ENCODE peak calls at places on chromosome 15, in eight cellular contexts. One of them, this sample, is unnamed.
A peak's percentile ranks its signal among the peaks of the same experiment; 100 is the strongest.

GRCh38 chr15:92068121-92068520 is 214.6 kb downstream of the SLCO3A1 start:
- DNase-seq in NB4: peak; percentile 64
- DNase-seq in HCT116: no peak
- DNase-seq in A549: no peak
- DNase-seq in WTC11: no peak
- DNase-seq in endothelial cell of umbilical vein: no peak
- DNase-seq in HepG2: no peak
- DNase-seq in K562: no peak
- DNase-seq in this sample: no peak

GRCh38 chr15:85008474-85009260 is 27.0 kb downstream of the PDE8A start:
- DNase-seq in NB4: peak; percentile 55
- DNase-seq in HCT116: no peak
- DNase-seq in A549: no peak
- DNase-seq in WTC11: no peak
- DNase-seq in endothelial cell of umbilical vein: no peak
- DNase-seq in HepG2: no peak
- DNase-seq in K562: peak; percentile 24
- DNase-seq in this sample: no peak

GRCh38 chr15:89315375-89315929 is 19.2 kb downstream of the POLG start:
- DNase-seq in NB4: no peak
- DNase-seq in HCT116: no peak
- DNase-seq in A549: no peak
- DNase-seq in WTC11: no peak
- DNase-seq in endothelial cell of umbilical vein: peak; percentile 28
- DNase-seq in HepG2: peak; percentile 66
- DNase-seq in K562: no peak
- DNase-seq in this sample: no peak

GRCh38 chr15:75694241-75695182 is 18.1 kb downstream of the CSPG4 start:
- DNase-seq in NB4: peak; percentile 69
- DNase-seq in HCT116: no peak
- DNase-seq in A549: peak; percentile 71
- DNase-seq in WTC11: peak; percentile 63
- DNase-seq in endothelial cell of umbilical vein: peak; percentile 81
- DNase-seq in HepG2: peak; percentile 35
- DNase-seq in K562: peak; percentile 91
- DNase-seq in this sample: peak; percentile 86

GRCh38 chr15:90037961-90038633 is 37.0 kb downstream of the ZNF710 start:
- DNase-seq in NB4: peak; percentile 57
- DNase-seq in HCT116: no peak
- DNase-seq in A549: no peak
- DNase-seq in WTC11: no peak
- DNase-seq in endothelial cell of umbilical vein: peak; percentile 26
- DNase-seq in HepG2: peak; percentile 52
- DNase-seq in K562: peak; percentile 38
- DNase-seq in this sample: no peak

GRCh38 chr15:67407709-67408257 is 113.1 kb upstream of the C15orf61 start:
- DNase-seq in NB4: no peak
- DNase-seq in HCT116: no peak
- DNase-seq in A549: no peak
- DNase-seq in WTC11: no peak
- DNase-seq in endothelial cell of umbilical vein: no peak
- DNase-seq in HepG2: no peak
- DNase-seq in K562: peak; percentile 18
- DNase-seq in this sample: no peak

GRCh38 chr15:85623648-85624047 is 171.1 kb downstream of the KLHL25 start:
- DNase-seq in NB4: peak; percentile 26
- DNase-seq in HCT116: no peak
- DNase-seq in A549: no peak
- DNase-seq in WTC11: no peak
- DNase-seq in endothelial cell of umbilical vein: no peak
- DNase-seq in HepG2: no peak
- DNase-seq in K562: no peak
- DNase-seq in this sample: no peak

GRCh38 chr15:85457392-85457968 is 77.1 kb downstream of the AKAP13 start:
- DNase-seq in NB4: no peak
- DNase-seq in HCT116: no peak
- DNase-seq in A549: no peak
- DNase-seq in WTC11: no peak
- DNase-seq in endothelial cell of umbilical vein: no peak
- DNase-seq in HepG2: no peak
- DNase-seq in K562: no peak
- DNase-seq in this sample: no peak

GRCh38 chr15:49096090-49096750 is 50.0 kb upstream of the SECISBP2L start:
- DNase-seq in NB4: peak; percentile 15
- DNase-seq in HCT116: no peak
- DNase-seq in A549: no peak
- DNase-seq in WTC11: no peak
- DNase-seq in endothelial cell of umbilical vein: no peak
- DNase-seq in HepG2: peak; percentile 70
- DNase-seq in K562: no peak
- DNase-seq in this sample: no peak

GRCh38 chr15:51718745-51719144 is 18.7 kb downstream of the LYSMD2 start:
- DNase-seq in NB4: no peak
- DNase-seq in HCT116: no peak
- DNase-seq in A549: no peak
- DNase-seq in WTC11: no peak
- DNase-seq in endothelial cell of umbilical vein: no peak
- DNase-seq in HepG2: no peak
- DNase-seq in K562: no peak
- DNase-seq in this sample: no peak

GRCh38 chr15:63380151-63380827 is 1.4 kb downstream of the CA12 start:
- DNase-seq in NB4: no peak
- DNase-seq in HCT116: no peak
- DNase-seq in A549: no peak
- DNase-seq in WTC11: no peak
- DNase-seq in endothelial cell of umbilical vein: no peak
- DNase-seq in HepG2: no peak
- DNase-seq in K562: no peak
- DNase-seq in this sample: peak; percentile 83

GRCh38 chr15:57440799-57441198 is 64.5 kb downstream of the CGNL1 start:
- DNase-seq in NB4: no peak
- DNase-seq in HCT116: no peak
- DNase-seq in A549: no peak
- DNase-seq in WTC11: no peak
- DNase-seq in endothelial cell of umbilical vein: peak; percentile 70
- DNase-seq in HepG2: no peak
- DNase-seq in K562: no peak
- DNase-seq in this sample: no peak

GRCh38 chr15:84747423-84748273 is 744 bp upstream of the ZNF592 start:
- DNase-seq in NB4: peak; percentile 89
- DNase-seq in HCT116: no peak
- DNase-seq in A549: peak; percentile 67
- DNase-seq in WTC11: peak; percentile 74
- DNase-seq in endothelial cell of umbilical vein: peak; percentile 79
- DNase-seq in HepG2: peak; percentile 63
- DNase-seq in K562: no peak
- DNase-seq in this sample: no peak

GRCh38 chr15:73932381-73933191 is 6.3 kb downstream of the LOXL1 start:
- DNase-seq in NB4: no peak
- DNase-seq in HCT116: no peak
- DNase-seq in A549: no peak
- DNase-seq in WTC11: no peak
- DNase-seq in endothelial cell of umbilical vein: peak; percentile 61
- DNase-seq in HepG2: no peak
- DNase-seq in K562: peak; percentile 31
- DNase-seq in this sample: no peak

GRCh38 chr15:75091814-75092213 is 68.4 kb downstream of the PPCDC start:
- DNase-seq in NB4: peak; percentile 31
- DNase-seq in HCT116: no peak
- DNase-seq in A549: no peak
- DNase-seq in WTC11: no peak
- DNase-seq in endothelial cell of umbilical vein: no peak
- DNase-seq in HepG2: no peak
- DNase-seq in K562: no peak
- DNase-seq in this sample: no peak

GRCh38 chr15:29117778-29118177 is 151.8 kb downstream of the NSMCE3 start:
- DNase-seq in NB4: no peak
- DNase-seq in HCT116: no peak
- DNase-seq in A549: no peak
- DNase-seq in WTC11: no peak
- DNase-seq in endothelial cell of umbilical vein: no peak
- DNase-seq in HepG2: no peak
- DNase-seq in K562: no peak
- DNase-seq in this sample: no peak

GRCh38 chr15:29116970-29117700 is 152.5 kb downstream of the NSMCE3 start:
- DNase-seq in NB4: no peak
- DNase-seq in HCT116: no peak
- DNase-seq in A549: no peak
- DNase-seq in WTC11: no peak
- DNase-seq in endothelial cell of umbilical vein: no peak
- DNase-seq in HepG2: no peak
- DNase-seq in K562: no peak
- DNase-seq in this sample: no peak

GRCh38 chr15:29114277-29115092 is 155.1 kb downstream of the NSMCE3 start:
- DNase-seq in NB4: no peak
- DNase-seq in HCT116: no peak
- DNase-seq in A549: no peak
- DNase-seq in WTC11: no peak
- DNase-seq in endothelial cell of umbilical vein: no peak
- DNase-seq in HepG2: no peak
- DNase-seq in K562: no peak
- DNase-seq in this sample: no peak

GRCh38 chr15:29113336-29114276 is 156.0 kb downstream of the NSMCE3 start:
- DNase-seq in NB4: no peak
- DNase-seq in HCT116: no peak
- DNase-seq in A549: no peak
- DNase-seq in WTC11: no peak
- DNase-seq in endothelial cell of umbilical vein: no peak
- DNase-seq in HepG2: no peak
- DNase-seq in K562: peak; percentile 54
- DNase-seq in this sample: no peak

DNA sequence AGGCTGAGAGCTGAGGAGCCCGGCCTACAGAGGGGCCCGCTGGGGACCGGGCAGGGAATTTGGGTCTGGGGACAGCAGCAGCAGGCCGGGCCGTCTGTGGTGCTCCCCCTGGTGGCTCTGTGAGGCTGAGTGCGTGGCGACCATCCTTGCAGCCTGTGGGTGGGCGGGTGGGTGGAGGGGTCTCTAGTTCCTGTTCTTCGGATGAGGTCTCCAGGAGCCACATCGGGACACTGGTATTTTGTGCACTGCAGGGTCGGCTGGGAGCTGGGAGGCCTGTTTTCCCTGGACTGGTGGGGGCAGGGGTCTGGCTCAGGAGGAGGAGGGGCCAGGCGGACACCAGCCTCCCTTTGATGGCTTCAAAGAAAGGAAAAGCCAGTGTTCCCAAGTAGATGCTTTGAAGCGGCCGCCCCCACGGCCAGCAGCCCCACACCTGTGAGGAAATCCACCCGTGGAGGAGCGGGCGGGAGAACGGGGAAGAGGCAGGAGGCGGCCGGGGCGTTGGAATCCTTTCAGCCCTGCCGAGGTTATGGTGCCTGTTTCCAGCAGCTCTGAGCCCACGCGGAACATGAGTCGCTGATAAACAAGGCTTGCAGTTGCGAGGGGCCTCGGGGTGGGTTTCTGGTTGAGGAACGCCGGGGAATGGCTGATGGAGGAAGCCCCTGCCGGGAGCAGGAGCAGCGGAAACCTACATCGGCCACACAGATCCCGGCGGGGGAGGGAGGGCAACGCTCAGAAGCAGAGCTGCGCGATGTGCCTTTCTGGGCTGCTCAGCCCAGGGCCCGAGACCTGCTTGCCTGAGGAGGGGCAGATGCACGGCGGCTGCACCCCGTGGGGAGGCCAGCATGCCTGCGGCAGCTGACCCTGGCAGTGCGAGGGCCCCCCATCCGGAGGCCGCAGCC is 154.3 kb downstream of the NSMCE3 start:
- DNase-seq in NB4: no peak
- DNase-seq in HCT116: no peak
- DNase-seq in A549: peak; percentile 20
- DNase-seq in WTC11: peak; percentile 69
- DNase-seq in endothelial cell of umbilical vein: peak; percentile 17
- DNase-seq in HepG2: no peak
- DNase-seq in K562: peak; percentile 51
- DNase-seq in this sample: peak; percentile 83
- TF ChIP-seq MAX in NB4: no peak
- TF ChIP-seq MAX in HCT116: no peak
- TF ChIP-seq MAX in A549: no peak
- TF ChIP-seq MAX in WTC11: peak; percentile 48
- TF ChIP-seq MAX in endothelial cell of umbilical vein: no peak
- TF ChIP-seq MAX in HepG2: no peak
- TF ChIP-seq MAX in K562: no peak
- TF ChIP-seq MAX in this sample: no peak

GRCh38 chr15:78063966-78064365 is 13.5 kb downstream of the TBC1D2B start:
- DNase-seq in NB4: no peak
- DNase-seq in HCT116: no peak
- DNase-seq in A549: no peak
- DNase-seq in WTC11: no peak
- DNase-seq in endothelial cell of umbilical vein: no peak
- DNase-seq in HepG2: no peak
- DNase-seq in K562: no peak
- DNase-seq in this sample: no peak
- TF ChIP-seq MAX in NB4: no peak
- TF ChIP-seq MAX in HCT116: no peak
- TF ChIP-seq MAX in A549: no peak
- TF ChIP-seq MAX in WTC11: no peak
- TF ChIP-seq MAX in endothelial cell of umbilical vein: no peak
- TF ChIP-seq MAX in HepG2: no peak
- TF ChIP-seq MAX in K562: no peak
- TF ChIP-seq MAX in this sample: no peak

GRCh38 chr15:47820047-47820779 is 102.9 kb downstream of the SEMA6D start:
- DNase-seq in NB4: no peak
- DNase-seq in HCT116: no peak
- DNase-seq in A549: no peak
- DNase-seq in WTC11: no peak
- DNase-seq in endothelial cell of umbilical vein: no peak
- DNase-seq in HepG2: no peak
- DNase-seq in K562: no peak
- DNase-seq in this sample: no peak
- TF ChIP-seq MAX in NB4: no peak
- TF ChIP-seq MAX in HCT116: no peak
- TF ChIP-seq MAX in A549: no peak
- TF ChIP-seq MAX in WTC11: no peak
- TF ChIP-seq MAX in endothelial cell of umbilical vein: no peak
- TF ChIP-seq MAX in HepG2: no peak
- TF ChIP-seq MAX in K562: no peak
- TF ChIP-seq MAX in this sample: no peak

DNA sequence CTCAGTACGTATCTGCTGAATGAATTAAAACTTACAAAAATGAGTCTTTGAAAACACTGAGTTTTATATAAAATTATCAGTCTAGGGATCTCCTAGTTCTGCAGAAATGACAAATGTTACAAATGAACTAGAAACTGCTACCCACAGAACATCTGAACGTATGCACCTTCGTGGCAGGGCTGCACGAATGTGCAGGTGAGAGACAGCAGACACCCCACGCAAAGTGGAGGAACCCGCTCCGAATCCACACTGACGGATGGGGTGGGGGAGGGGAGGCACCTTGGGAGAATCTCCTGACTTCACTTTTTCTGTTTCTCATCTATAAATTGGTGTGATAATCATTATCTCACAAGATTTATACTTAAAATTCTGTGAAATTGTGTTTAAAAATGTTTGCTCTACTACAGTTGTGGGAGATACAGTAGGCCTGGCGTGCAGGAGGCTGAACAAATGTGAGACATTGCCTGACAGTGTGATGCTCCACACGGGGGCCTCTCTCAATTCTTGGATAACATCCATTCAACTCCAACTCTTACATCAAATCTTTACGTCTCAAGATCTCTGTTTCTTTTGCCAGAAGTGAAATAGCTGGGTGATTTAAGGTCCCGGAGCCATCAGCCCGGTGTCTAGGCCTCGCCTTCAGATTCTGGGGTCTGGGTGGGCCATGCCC is 86.9 kb downstream of the ATP10A start:
- DNase-seq in NB4: no peak
- DNase-seq in HCT116: no peak
- DNase-seq in A549: no peak
- DNase-seq in WTC11: no peak
- DNase-seq in endothelial cell of umbilical vein: no peak
- DNase-seq in HepG2: no peak
- DNase-seq in K562: no peak
- DNase-seq in this sample: no peak
- TF ChIP-seq MAX in NB4: no peak
- TF ChIP-seq MAX in HCT116: no peak
- TF ChIP-seq MAX in A549: no peak
- TF ChIP-seq MAX in WTC11: no peak
- TF ChIP-seq MAX in endothelial cell of umbilical vein: no peak
- TF ChIP-seq MAX in HepG2: no peak
- TF ChIP-seq MAX in K562: no peak
- TF ChIP-seq MAX in this sample: no peak